ENCODE peak calls at places on chromosomes 6 and 20, in six cellular contexts. One of them, this sample, is unnamed.

GRCh38 chr6:45586216-45587171 is 208.8 kb upstream of the SUPT3H start:
- DNase-seq in A673: peak
- DNase-seq in tibial nerve: no peak
- DNase-seq in cardiac muscle cell: no peak
- DNase-seq in fibroblast of lung: no peak
- DNase-seq in GM12865: peak
- DNase-seq in this sample: no peak

GRCh38 chr20:38485041-38485440 is 12.4 kb downstream of the RALGAPB start:
- DNase-seq in fibroblast of lung: no peak
- DNase-seq in A673: no peak
- DNase-seq in tibial nerve: no peak
- DNase-seq in cardiac muscle cell: no peak
- DNase-seq in GM12865: no peak
- DNase-seq in this sample: no peak

GRCh38 chr20:63739129-63740069 is at the start of gene SLC2A4RG:
- DNase-seq in GM12865: peak
- DNase-seq in A673: peak
- DNase-seq in fibroblast of lung: peak
- DNase-seq in tibial nerve: peak
- DNase-seq in cardiac muscle cell: peak
- DNase-seq in this sample: peak

GRCh38 chr20:44642203-44643153 is 9.0 kb downstream of the ADA start:
- DNase-seq in tibial nerve: peak
- DNase-seq in GM12865: peak
- DNase-seq in fibroblast of lung: peak
- DNase-seq in A673: peak
- DNase-seq in cardiac muscle cell: peak
- DNase-seq in this sample: peak

GRCh38 chr6:147381734-147382133 is 126.8 kb upstream of the SAMD5 start:
- DNase-seq in A673: no peak
- DNase-seq in cardiac muscle cell: no peak
- DNase-seq in fibroblast of lung: peak
- DNase-seq in tibial nerve: no peak
- DNase-seq in GM12865: no peak
- DNase-seq in this sample: no peak

GRCh38 chr20:20466341-20466879 is 98.5 kb downstream of the INSM1 start:
- DNase-seq in tibial nerve: no peak
- DNase-seq in fibroblast of lung: peak
- DNase-seq in A673: no peak
- DNase-seq in cardiac muscle cell: peak
- DNase-seq in GM12865: peak
- DNase-seq in this sample: no peak

GRCh38 chr6:35318200-35318844 is 20.7 kb downstream of the DEF6 start:
- DNase-seq in fibroblast of lung: peak
- DNase-seq in A673: peak
- DNase-seq in tibial nerve: peak
- DNase-seq in GM12865: no peak
- DNase-seq in cardiac muscle cell: peak
- DNase-seq in this sample: peak

GRCh38 chr20:47389867-47390347 is 33.4 kb upstream of the ZMYND8 start:
- DNase-seq in A673: peak
- DNase-seq in fibroblast of lung: peak
- DNase-seq in tibial nerve: no peak
- DNase-seq in GM12865: peak
- DNase-seq in cardiac muscle cell: peak
- DNase-seq in this sample: peak

GRCh38 chr6:100465701-100466409 is 1.1 kb upstream of the SIM1 start:
- DNase-seq in GM12865: no peak
- DNase-seq in tibial nerve: no peak
- DNase-seq in fibroblast of lung: no peak
- DNase-seq in A673: no peak
- DNase-seq in cardiac muscle cell: no peak
- DNase-seq in this sample: no peak

GRCh38 chr20:7760261-7761048 is 179.8 kb downstream of the HAO1 start:
- DNase-seq in cardiac muscle cell: no peak
- DNase-seq in GM12865: no peak
- DNase-seq in tibial nerve: no peak
- DNase-seq in fibroblast of lung: peak
- DNase-seq in A673: no peak
- DNase-seq in this sample: no peak

GRCh38 chr20:63041776-63042175 is 35.0 kb upstream of the BHLHE23 start:
- DNase-seq in cardiac muscle cell: no peak
- DNase-seq in A673: no peak
- DNase-seq in GM12865: no peak
- DNase-seq in tibial nerve: no peak
- DNase-seq in fibroblast of lung: no peak
- DNase-seq in this sample: no peak

GRCh38 chr20:45363611-45364492 is 896 bp downstream of the SYS1 start:
- DNase-seq in cardiac muscle cell: no peak
- DNase-seq in tibial nerve: no peak
- DNase-seq in fibroblast of lung: no peak
- DNase-seq in GM12865: peak
- DNase-seq in A673: no peak
- DNase-seq in this sample: no peak

GRCh38 chr6:77853401-77853800 is 200.6 kb downstream of the MEI4 start:
- DNase-seq in cardiac muscle cell: no peak
- DNase-seq in fibroblast of lung: no peak
- DNase-seq in A673: no peak
- DNase-seq in GM12865: no peak
- DNase-seq in tibial nerve: no peak
- DNase-seq in this sample: no peak

GRCh38 chr6:127641905-127642304 is 64.9 kb downstream of the C6orf58 start:
- DNase-seq in GM12865: peak
- DNase-seq in cardiac muscle cell: peak
- DNase-seq in fibroblast of lung: peak
- DNase-seq in A673: peak
- DNase-seq in tibial nerve: no peak
- DNase-seq in this sample: peak

GRCh38 chr6:16769986-16770376 is 8.7 kb upstream of the ATXN1 start:
- DNase-seq in tibial nerve: no peak
- DNase-seq in cardiac muscle cell: peak
- DNase-seq in A673: no peak
- DNase-seq in fibroblast of lung: peak
- DNase-seq in GM12865: no peak
- DNase-seq in this sample: no peak

GRCh38 chr6:168217880-168218537 is 101.6 kb downstream of the DACT2 start:
- DNase-seq in tibial nerve: no peak
- DNase-seq in cardiac muscle cell: peak
- DNase-seq in GM12865: no peak
- DNase-seq in fibroblast of lung: no peak
- DNase-seq in A673: no peak
- DNase-seq in this sample: no peak

GRCh38 chr20:24497851-24498250 is 28.4 kb downstream of the SYNDIG1 start:
- DNase-seq in GM12865: peak
- DNase-seq in tibial nerve: no peak
- DNase-seq in fibroblast of lung: peak
- DNase-seq in A673: peak
- DNase-seq in cardiac muscle cell: no peak
- DNase-seq in this sample: no peak

GRCh38 chr6:89977808-89978748 is 83.8 kb downstream of the GJA10 start:
- DNase-seq in fibroblast of lung: peak
- DNase-seq in cardiac muscle cell: peak
- DNase-seq in tibial nerve: no peak
- DNase-seq in GM12865: no peak
- DNase-seq in A673: peak
- DNase-seq in this sample: no peak

GRCh38 chr20:23509580-23509913 is 18.6 kb downstream of the CST8 start:
- DNase-seq in A673: no peak
- DNase-seq in tibial nerve: no peak
- DNase-seq in GM12865: no peak
- DNase-seq in cardiac muscle cell: no peak
- DNase-seq in fibroblast of lung: no peak
- DNase-seq in this sample: no peak

GRCh38 chr6:125791151-125791819 is 525 bp downstream of the NCOA7 start:
- DNase-seq in tibial nerve: peak
- DNase-seq in cardiac muscle cell: peak
- DNase-seq in GM12865: peak
- DNase-seq in fibroblast of lung: peak
- DNase-seq in A673: peak
- DNase-seq in this sample: peak

GRCh38 chr20:56573989-56574388 is 40.9 kb downstream of the FAM209B start:
- DNase-seq in cardiac muscle cell: no peak
- DNase-seq in tibial nerve: no peak
- DNase-seq in fibroblast of lung: no peak
- DNase-seq in GM12865: no peak
- DNase-seq in A673: no peak
- DNase-seq in this sample: no peak

GRCh38 chr20:34420146-34420545 is 57.1 kb downstream of the ITCH start:
- DNase-seq in tibial nerve: no peak
- DNase-seq in fibroblast of lung: no peak
- DNase-seq in A673: peak
- DNase-seq in GM12865: no peak
- DNase-seq in cardiac muscle cell: no peak
- DNase-seq in this sample: no peak

GRCh38 chr6:75151013-75151412 is 54.8 kb downstream of the COL12A1 start:
- DNase-seq in cardiac muscle cell: no peak
- DNase-seq in tibial nerve: no peak
- DNase-seq in A673: no peak
- DNase-seq in fibroblast of lung: no peak
- DNase-seq in GM12865: no peak
- DNase-seq in this sample: no peak

GRCh38 chr6:8588176-8588575 is 152.8 kb upstream of the SLC35B3 start:
- DNase-seq in fibroblast of lung: no peak
- DNase-seq in GM12865: no peak
- DNase-seq in A673: peak
- DNase-seq in tibial nerve: no peak
- DNase-seq in cardiac muscle cell: no peak
- DNase-seq in this sample: no peak

GRCh38 chr6:6679633-6680032 is 91.1 kb downstream of the LY86 start:
- DNase-seq in cardiac muscle cell: no peak
- DNase-seq in fibroblast of lung: no peak
- DNase-seq in GM12865: no peak
- DNase-seq in A673: no peak
- DNase-seq in tibial nerve: no peak
- DNase-seq in this sample: no peak

GRCh38 chr6:28336284-28337024 is 506 bp upstream of the ZSCAN31 start:
- DNase-seq in cardiac muscle cell: peak
- DNase-seq in A673: peak
- DNase-seq in fibroblast of lung: peak
- DNase-seq in GM12865: peak
- DNase-seq in tibial nerve: peak
- DNase-seq in this sample: peak

GRCh38 chr20:32359633-32360332 is 1.7 kb downstream of the ASXL1 start:
- DNase-seq in cardiac muscle cell: peak
- DNase-seq in fibroblast of lung: peak
- DNase-seq in A673: peak
- DNase-seq in GM12865: peak
- DNase-seq in tibial nerve: no peak
- DNase-seq in this sample: peak

GRCh38 chr6:52522151-52522626 is 54.7 kb downstream of the TRAM2 start:
- DNase-seq in tibial nerve: peak
- DNase-seq in A673: no peak
- DNase-seq in GM12865: no peak
- DNase-seq in fibroblast of lung: peak
- DNase-seq in cardiac muscle cell: peak
- DNase-seq in this sample: no peak

GRCh38 chr6:1105833-1106400 is 206.0 kb upstream of the FOXQ1 start:
- DNase-seq in fibroblast of lung: no peak
- DNase-seq in GM12865: no peak
- DNase-seq in tibial nerve: no peak
- DNase-seq in A673: no peak
- DNase-seq in cardiac muscle cell: no peak
- DNase-seq in this sample: no peak

GRCh38 chr6:135496805-135497411 is 632 bp downstream of the AHI1 start:
- DNase-seq in cardiac muscle cell: no peak
- DNase-seq in A673: peak
- DNase-seq in tibial nerve: no peak
- DNase-seq in fibroblast of lung: no peak
- DNase-seq in GM12865: no peak
- DNase-seq in this sample: no peak

GRCh38 chr20:53925651-53926401 is 144.6 kb downstream of the BCAS1 start:
- DNase-seq in cardiac muscle cell: no peak
- DNase-seq in GM12865: peak
- DNase-seq in fibroblast of lung: no peak
- DNase-seq in tibial nerve: no peak
- DNase-seq in A673: no peak
- DNase-seq in this sample: no peak

GRCh38 chr6:130697661-130698535 is 129.3 kb upstream of the SMLR1 start:
- DNase-seq in GM12865: peak
- DNase-seq in A673: peak
- DNase-seq in tibial nerve: peak
- DNase-seq in fibroblast of lung: peak
- DNase-seq in cardiac muscle cell: peak
- DNase-seq in this sample: peak

GRCh38 chr6:30143780-30144179 is 7.8 kb downstream of the TRIM40 start:
- DNase-seq in GM12865: no peak
- DNase-seq in cardiac muscle cell: no peak
- DNase-seq in A673: no peak
- DNase-seq in fibroblast of lung: no peak
- DNase-seq in tibial nerve: no peak
- DNase-seq in this sample: no peak

GRCh38 chr20:5786930-5787826 is 37.0 kb downstream of the SHLD1 start:
- DNase-seq in tibial nerve: peak
- DNase-seq in fibroblast of lung: peak
- DNase-seq in GM12865: no peak
- DNase-seq in cardiac muscle cell: peak
- DNase-seq in A673: no peak
- DNase-seq in this sample: no peak
- TF ChIP-seq CTCF in tibial nerve: no peak
- TF ChIP-seq CTCF in fibroblast of lung: no peak
- TF ChIP-seq CTCF in GM12865: no peak
- TF ChIP-seq CTCF in cardiac muscle cell: no peak
- TF ChIP-seq CTCF in A673: no peak
- TF ChIP-seq CTCF in this sample: no peak

GRCh38 chr6:37257634-37258404 is at the start of the genes TBC1D22B and TMEM217:
- DNase-seq in GM12865: peak
- DNase-seq in cardiac muscle cell: peak
- DNase-seq in tibial nerve: peak
- DNase-seq in fibroblast of lung: peak
- DNase-seq in A673: peak
- DNase-seq in this sample: peak
- TF ChIP-seq CTCF in GM12865: no peak
- TF ChIP-seq CTCF in cardiac muscle cell: no peak
- TF ChIP-seq CTCF in tibial nerve: no peak
- TF ChIP-seq CTCF in fibroblast of lung: no peak
- TF ChIP-seq CTCF in A673: no peak
- TF ChIP-seq CTCF in this sample: no peak

GRCh38 chr6:154017786-154018185 is 21.3 kb upstream of the OPRM1 start:
- DNase-seq in GM12865: no peak
- DNase-seq in tibial nerve: no peak
- DNase-seq in A673: no peak
- DNase-seq in cardiac muscle cell: no peak
- DNase-seq in fibroblast of lung: no peak
- DNase-seq in this sample: no peak
- TF ChIP-seq CTCF in GM12865: no peak
- TF ChIP-seq CTCF in tibial nerve: no peak
- TF ChIP-seq CTCF in A673: no peak
- TF ChIP-seq CTCF in cardiac muscle cell: no peak
- TF ChIP-seq CTCF in fibroblast of lung: no peak
- TF ChIP-seq CTCF in this sample: no peak

DNA sequence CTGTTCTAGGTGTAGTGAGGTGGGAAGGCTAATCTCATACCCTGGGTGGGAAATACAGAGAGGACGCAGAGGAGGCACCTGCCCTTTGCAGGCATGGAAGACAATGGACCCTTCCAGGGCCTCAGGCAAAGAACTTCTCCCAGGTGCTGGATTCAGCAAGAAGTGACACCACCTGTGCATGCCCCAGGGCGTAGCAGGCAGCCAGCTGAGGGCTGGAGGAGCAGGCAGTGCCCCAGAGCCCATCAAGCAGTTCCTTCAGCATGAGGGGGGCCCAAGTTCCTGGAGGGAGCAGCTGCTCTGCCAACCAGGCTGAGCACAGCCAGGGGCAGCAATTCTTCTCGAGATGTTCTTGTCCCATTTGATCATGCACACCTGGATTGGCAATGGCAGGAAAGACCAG is 170.3 kb upstream of the PDE10A start:
- DNase-seq in fibroblast of lung: no peak
- DNase-seq in A673: no peak
- DNase-seq in GM12865: no peak
- DNase-seq in cardiac muscle cell: no peak
- DNase-seq in tibial nerve: no peak
- DNase-seq in this sample: no peak
- TF ChIP-seq CTCF in fibroblast of lung: no peak
- TF ChIP-seq CTCF in A673: no peak
- TF ChIP-seq CTCF in GM12865: no peak
- TF ChIP-seq CTCF in cardiac muscle cell: no peak
- TF ChIP-seq CTCF in tibial nerve: no peak
- TF ChIP-seq CTCF in this sample: no peak

This sample was measured in Calu3.